ENCODE peak calls at places on chromosomes 2 and 18, in five cellular contexts. A, L, W, Z and E are unnamed samples.

GRCh38 chr2:27489118-27489497 is 435 bp downstream of the IFT172 start:
- DNase-seq in L (peak; percentile 1), A (peak; percentile 34), Z (no peak), W (peak; percentile 44), E (no peak)

GRCh38 chr18:48713302-48713701 is 174.5 kb downstream of the CTIF start:
- DNase-seq in W (no peak), Z (no peak), L (no peak), A (no peak), E (no peak)

GRCh38 chr2:196101325-196101981 is 32.8 kb upstream of the DNAH7 start:
- DNase-seq in A (peak; percentile 78), L (no peak), W (no peak), Z (peak; percentile 80), E (no peak)

GRCh38 chr2:235255716-235256115 is 238.1 kb upstream of the AGAP1 start:
- DNase-seq in W (no peak), A (no peak), Z (no peak), L (no peak), E (no peak)

GRCh38 chr2:161170377-161170776 is 10.1 kb downstream of the TANK start:
- DNase-seq in L (no peak), Z (no peak), W (no peak), A (no peak), E (no peak)

GRCh38 chr18:7596133-7596532 is 29.0 kb downstream of the PTPRM start:
- DNase-seq in L (no peak), Z (no peak), W (no peak), A (no peak), E (no peak)

GRCh38 chr2:235538989-235539388 is 45.1 kb downstream of the AGAP1 start:
- DNase-seq in A (no peak), Z (no peak), L (no peak), W (no peak), E (no peak)

GRCh38 chr2:206521612-206522011 is 78.3 kb downstream of the ADAM23 start:
- DNase-seq in A (no peak), L (no peak), Z (no peak), W (no peak), E (no peak)

GRCh38 chr2:17827306-17827705 is 11.0 kb downstream of the MSGN1 start:
- DNase-seq in A (no peak), W (no peak), L (no peak), Z (no peak), E (peak; percentile 61)

GRCh38 chr2:71888741-71889445 is 258.8 kb downstream of the CYP26B1 start:
- DNase-seq in Z (no peak), A (no peak), L (no peak), W (no peak), E (no peak)

GRCh38 chr2:147099845-147100244 is 745.0 kb upstream of the ACVR2A start:
- DNase-seq in Z (no peak), L (no peak), A (no peak), W (no peak), E (no peak)

GRCh38 chr2:226691265-226691664 is 108.4 kb downstream of the IRS1 start:
- DNase-seq in L (no peak), W (peak; percentile 45), Z (no peak), A (no peak), E (no peak)

GRCh38 chr2:8578335-8579244 is 103.3 kb upstream of the ID2 start:
- DNase-seq in A (no peak), W (no peak), L (no peak), Z (no peak), E (no peak)

GRCh38 chr2:226132632-226133215 is 666.9 kb downstream of the IRS1 start:
- DNase-seq in L (no peak), W (no peak), Z (no peak), A (no peak), E (no peak)

GRCh38 chr2:7015007-7015950 is 98.1 kb downstream of the RNF144A start:
- DNase-seq in L (no peak), A (peak; percentile 21), W (no peak), Z (no peak), E (no peak)

GRCh38 chr18:8967573-8967972 is 134.9 kb upstream of the NDUFV2 start:
- DNase-seq in W (no peak), A (no peak), L (no peak), Z (no peak), E (no peak)

GRCh38 chr18:48621240-48621639 is 82.4 kb downstream of the CTIF start:
- DNase-seq in Z (no peak), A (no peak), W (no peak), L (no peak), E (no peak)

GRCh38 chr2:57180042-57180567 is 866.5 kb upstream of the VRK2 start:
- DNase-seq in W (no peak), Z (no peak), L (no peak), A (no peak), E (no peak)

GRCh38 chr2:179860255-179861026 is 971 bp downstream of the ZNF385B start:
- DNase-seq in W (no peak), A (no peak), L (no peak), Z (no peak), E (no peak)

GRCh38 chr2:19911799-19912509 is 10.2 kb upstream of the TTC32 start:
- DNase-seq in A (no peak), L (peak; percentile 92), W (no peak), Z (no peak), E (no peak)

GRCh38 chr2:209872675-209873074 is 101.0 kb downstream of the UNC80 start:
- DNase-seq in A (no peak), L (no peak), W (peak; percentile 34), Z (peak; percentile 0), E (peak; percentile 61)

GRCh38 chr2:116513991-116514390 is 1300.5 kb upstream of the DDX18 start:
- DNase-seq in A (no peak), Z (no peak), W (no peak), L (no peak), E (no peak)

GRCh38 chr18:50814387-50814786 is 5.4 kb downstream of the MRO start:
- DNase-seq in A (no peak), W (no peak), L (no peak), Z (no peak), E (no peak)

GRCh38 chr2:20590704-20591515 is 60.0 kb downstream of the HS1BP3 start:
- DNase-seq in Z (no peak), A (no peak), L (no peak), W (no peak), E (no peak)

GRCh38 chr2:102841107-102841840 is 79.4 kb downstream of the TMEM182 start:
- DNase-seq in A (peak; percentile 63), Z (no peak), W (peak; percentile 56), L (peak; percentile 7), E (peak; percentile 54)

GRCh38 chr2:3574155-3574554 is 905 bp upstream of the RPS7 start:
- DNase-seq in A (no peak), W (no peak), L (no peak), Z (no peak), E (no peak)

GRCh38 chr2:170717599-170717963 is 2.4 kb downstream of the SP5 start:
- DNase-seq in A (no peak), Z (no peak), L (no peak), W (no peak), E (no peak)

GRCh38 chr2:170714156-170715061 is 728 bp upstream of the SP5 start:
- DNase-seq in L (no peak), W (no peak), Z (no peak), A (peak; percentile 85), E (no peak)

GRCh38 chr2:170716851-170717598 is 1.9 kb downstream of the SP5 start:
- DNase-seq in L (no peak), W (peak; percentile 69), Z (no peak), A (no peak), E (no peak)

GRCh38 chr2:170715062-170715931 is at the start of gene SP5:
- DNase-seq in Z (no peak), A (peak; percentile 94), L (peak; percentile 35), W (peak; percentile 100), E (no peak)

GRCh38 chr2:170715932-170716777 is 1.0 kb downstream of the SP5 start:
- DNase-seq in Z (no peak), L (no peak), A (no peak), W (peak; percentile 59), E (no peak)
- TF ChIP-seq ZNF274 in Z (no peak), L (no peak), A (no peak), W (no peak), E (no peak)

GRCh38 chr18:61502472-61502871 is 169.2 kb downstream of the CDH20 start:
- DNase-seq in A (peak; percentile 25), L (peak; percentile 35), W (peak; percentile 21), Z (peak; percentile 5), E (peak; percentile 28)

DNA sequence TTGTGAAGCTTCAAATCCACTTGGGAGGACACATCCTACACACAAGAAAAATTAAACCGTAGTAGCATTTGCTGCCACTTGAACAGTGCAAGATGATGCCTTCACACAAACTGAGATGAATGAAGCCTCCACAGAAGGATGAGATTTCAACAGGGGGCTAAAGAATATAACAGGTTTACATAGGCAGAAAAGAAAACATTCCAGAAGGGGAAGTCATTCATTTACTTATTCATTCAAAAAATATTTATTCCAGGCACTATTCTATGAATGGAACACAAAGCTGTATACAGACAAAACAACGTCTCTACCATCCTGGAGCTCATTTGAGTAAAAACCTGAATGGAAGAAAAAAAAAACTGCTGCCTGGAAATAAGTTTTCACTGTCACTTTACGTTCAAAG is 170.5 kb downstream of the CDH20 start:
- DNase-seq in W (no peak), A (no peak), L (no peak), Z (no peak), E (no peak)
- TF ChIP-seq ZNF274 in W (no peak), A (no peak), L (no peak), Z (no peak), E (no peak)

GRCh38 chr2:105907159-105907558 is 162.4 kb downstream of the NCK2 start:
- DNase-seq in L (no peak), Z (no peak), A (no peak), W (no peak), E (no peak)

GRCh38 chr2:105912081-105912480 is 167.4 kb downstream of the NCK2 start:
- DNase-seq in Z (no peak), L (no peak), A (peak; percentile 6), W (no peak), E (no peak)

GRCh38 chr2:105911425-105911824 is 166.7 kb downstream of the NCK2 start:
- DNase-seq in W (no peak), L (no peak), Z (no peak), A (no peak), E (no peak)

GRCh38 chr2:105909215-105909614 is 164.5 kb downstream of the NCK2 start:
- DNase-seq in Z (no peak), A (no peak), L (no peak), W (no peak), E (no peak)

DNA sequence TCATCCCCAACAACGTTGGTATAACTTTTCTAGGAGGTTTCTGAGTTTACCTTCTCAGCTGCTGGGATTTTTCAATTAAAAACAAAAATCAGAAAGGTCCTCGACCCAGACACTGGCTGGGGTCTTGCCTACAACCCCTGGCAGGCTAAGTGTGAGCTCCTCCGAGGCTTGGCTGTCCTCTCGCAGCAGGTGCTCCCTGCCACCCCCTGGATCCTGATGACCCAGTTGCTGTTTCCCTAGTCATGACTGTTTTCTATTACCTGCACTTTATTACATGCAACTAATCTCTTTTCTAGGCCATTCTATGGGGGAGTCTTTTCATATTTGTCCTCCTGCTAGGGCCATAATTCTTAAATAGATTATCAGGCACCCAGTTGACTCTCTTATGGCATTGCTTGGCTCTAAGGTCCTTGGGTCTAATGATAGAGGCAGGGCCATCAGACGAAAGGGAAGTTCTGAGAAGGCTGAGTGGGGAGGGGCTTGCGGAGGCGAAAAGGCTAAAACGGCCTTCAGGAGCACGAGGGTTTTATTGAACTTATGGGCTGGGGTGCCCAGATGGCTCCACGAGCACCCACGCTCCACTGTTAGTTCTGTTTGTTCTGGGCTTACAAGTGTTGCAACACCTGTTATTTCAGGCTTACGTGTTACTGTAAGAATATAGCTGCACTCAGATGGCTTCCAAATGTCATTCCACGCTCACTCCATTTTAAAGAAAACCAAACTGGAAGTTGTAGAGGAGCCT is 166.0 kb downstream of the NCK2 start:
- DNase-seq in A (no peak), Z (no peak), L (no peak), W (peak; percentile 62), E (no peak)
- TF ChIP-seq ZNF274 in A (no peak), Z (no peak), L (no peak), W (no peak), E (no peak)

GRCh38 chr2:172086349-172087190 is 1.3 kb downstream of the DLX1 start:
- DNase-seq in Z (no peak), L (no peak), A (no peak), W (peak; percentile 55), E (no peak)
- TF ChIP-seq ZNF274 in Z (no peak), L (no peak), A (no peak), W (no peak), E (no peak)